ENCODE peak calls at places on chromosomes 11 and 22, in seven cellular contexts. U is tibial nerve, M is COR-L47, K is germinal center, P is hippocampal formation, R is IMR-90, G is astrocyte of the spinal cord. O is an unnamed sample.

GRCh38 chr11:8768625-8769333 is 86.2 kb downstream of the RPL27A start:
- DNase-seq in R (peak), P (no peak), U (no peak), M (no peak), K (no peak), G (peak), O (peak)

GRCh38 chr11:30244255-30244654 is 13.4 kb downstream of the FSHB start:
- DNase-seq in P (no peak), M (no peak), K (no peak), U (no peak), R (peak), G (peak), O (peak)

GRCh38 chr22:49779853-49780271 is 47.8 kb downstream of the BRD1 start:
- DNase-seq in R (no peak), K (no peak), M (no peak), G (no peak), P (no peak), U (no peak), O (no peak)

GRCh38 chr11:93169950-93170561 is 27.7 kb downstream of the SLC36A4 start:
- DNase-seq in R (peak), K (no peak), U (no peak), G (peak), P (no peak), M (peak), O (peak)

GRCh38 chr11:44306469-44307244 is 3.3 kb downstream of the ALX4 start:
- DNase-seq in U (no peak), G (no peak), P (no peak), R (no peak), K (no peak), M (no peak), O (peak)

GRCh38 chr11:131670876-131671275 is 300.5 kb downstream of the NTM start:
- DNase-seq in M (no peak), K (no peak), U (no peak), G (no peak), R (no peak), P (no peak), O (no peak)

GRCh38 chr11:19872526-19873135 is 160.0 kb downstream of the NAV2 start:
- DNase-seq in G (no peak), P (no peak), R (no peak), K (no peak), M (peak), U (no peak), O (no peak)

GRCh38 chr11:34830648-34831047 is 85.5 kb downstream of the APIP start:
- DNase-seq in K (no peak), P (no peak), U (no peak), G (peak), R (peak), M (no peak), O (no peak)

GRCh38 chr11:1640076-1640946 is 10.7 kb downstream of the KRTAP5-5 start:
- DNase-seq in G (no peak), P (no peak), M (peak), K (peak), R (no peak), U (no peak), O (peak)

GRCh38 chr11:125404136-125404810 is 91.8 kb downstream of the FEZ1 start:
- DNase-seq in G (no peak), P (no peak), U (no peak), M (no peak), K (no peak), R (no peak), O (peak)

GRCh38 chr11:47207459-47207858 is 7.3 kb upstream of the DDB2 start:
- DNase-seq in P (no peak), R (no peak), G (no peak), M (no peak), U (no peak), K (no peak), O (no peak)

GRCh38 chr11:113022267-113022666 is 61.0 kb downstream of the NCAM1 start:
- DNase-seq in U (no peak), P (no peak), R (no peak), K (no peak), G (no peak), M (no peak), O (no peak)

GRCh38 chr11:46492540-46492939 is 101.0 kb upstream of the CHRM4 start:
- DNase-seq in K (no peak), G (no peak), R (no peak), M (no peak), P (no peak), U (no peak), O (no peak)

GRCh38 chr11:15607361-15608036 is 492.8 kb downstream of the INSC start:
- DNase-seq in K (no peak), U (no peak), M (no peak), G (no peak), P (no peak), R (no peak), O (no peak)

GRCh38 chr11:61429691-61430582 is at the start of the genes CPSF7 and SDHAF2:
- DNase-seq in R (peak), K (peak), G (peak), P (peak), U (peak), M (peak), O (peak)

GRCh38 chr11:20599424-20600346 is at the start of gene SLC6A5:
- DNase-seq in R (peak), K (no peak), U (no peak), M (no peak), P (no peak), G (peak), O (peak)

GRCh38 chr22:36077261-36077660 is 48.6 kb upstream of the RBFOX2 start:
- DNase-seq in K (no peak), R (peak), P (no peak), U (peak), G (no peak), M (no peak), O (peak)

GRCh38 chr11:56887940-56888339 is 100.8 kb upstream of the OR5AK2 start:
- DNase-seq in G (no peak), K (no peak), M (no peak), U (no peak), P (no peak), R (no peak), O (no peak)

GRCh38 chr22:19483481-19484244 is 3.9 kb downstream of the CDC45 start:
- DNase-seq in P (no peak), G (peak), U (no peak), M (no peak), R (peak), K (no peak), O (no peak)

GRCh38 chr11:59857444-59858434 is 8.5 kb downstream of the TCN1 start:
- DNase-seq in P (no peak), R (no peak), G (no peak), U (no peak), M (no peak), K (no peak), O (no peak)

GRCh38 chr11:14022821-14023220 is 60.3 kb downstream of the SPON1 start:
- DNase-seq in M (no peak), K (no peak), R (no peak), P (no peak), G (no peak), U (no peak), O (no peak)

GRCh38 chr22:48680601-48681000 is 1147.1 kb downstream of the BRD1 start:
- DNase-seq in K (no peak), R (no peak), M (no peak), G (no peak), U (no peak), P (no peak), O (no peak)

GRCh38 chr11:128853556-128853955 is 13.5 kb downstream of the KCNJ1 start:
- DNase-seq in K (no peak), R (no peak), P (no peak), M (no peak), G (no peak), U (no peak), O (no peak)

GRCh38 chr22:49736538-49736937 is 91.1 kb downstream of the BRD1 start:
- DNase-seq in U (no peak), P (no peak), K (no peak), G (no peak), M (no peak), R (no peak), O (no peak)

GRCh38 chr11:126917531-126918204 is 82.9 kb downstream of the KIRREL3 start:
- DNase-seq in R (peak), U (no peak), G (peak), K (no peak), M (no peak), P (no peak), O (peak)

GRCh38 chr11:34161812-34162506 is 56.5 kb downstream of the NAT10 start:
- DNase-seq in R (peak), U (no peak), M (no peak), K (no peak), G (no peak), P (no peak), O (no peak)

O was measured in adipocyte.